ENCODE peak calls at places on chromosomes 5 and 9, in nine cellular contexts. Z is body of pancreas, S is sigmoid colon, L is A549, Q is HCT116, O is testis, B is Peyer's patch, X is IMR-90, J is esophagus squamous epithelium. T is an unnamed sample.

GRCh38 chr5:122332589-122333555 is 20.8 kb downstream of the SNCAIP start:
- DNase-seq in O (no peak), B (no peak), L (no peak), S (no peak), X (no peak), Z (no peak), J (no peak), Q (no peak), T (no peak)

GRCh38 chr9:128124873-128125574 is 2.5 kb downstream of the PTGES2 start:
- DNase-seq in S (peak; percentile 80), L (peak; percentile 80), J (no peak), Q (peak; percentile 46), X (peak; percentile 45), O (peak; percentile 82), B (peak; percentile 82), Z (peak; percentile 64), T (peak; percentile 78)

GRCh38 chr9:92775466-92775865 is 10.8 kb upstream of the BICD2 start:
- DNase-seq in X (no peak), Q (no peak), S (no peak), B (no peak), J (no peak), O (no peak), Z (no peak), L (no peak), T (no peak)

GRCh38 chr9:35604578-35605335 is at the start of gene TESK1:
- DNase-seq in Z (peak; percentile 84), Q (peak; percentile 48), X (peak; percentile 34), S (peak; percentile 86), L (peak; percentile 87), J (no peak), B (peak; percentile 91), O (peak; percentile 76), T (peak; percentile 81)

GRCh38 chr9:120841930-120842684 is 615 bp downstream of the PSMD5 start:
- DNase-seq in L (no peak), S (no peak), Q (no peak), O (no peak), X (peak; percentile 5), B (no peak), J (no peak), Z (no peak), T (no peak)

GRCh38 chr9:21527579-21527978 is 45.5 kb upstream of the IFNE start:
- DNase-seq in Q (no peak), B (no peak), Z (no peak), L (no peak), X (no peak), J (no peak), S (no peak), O (no peak), T (no peak)

GRCh38 chr9:128456613-128457061 is 831 bp downstream of the ODF2 start:
- DNase-seq in L (peak; percentile 70), O (peak; percentile 82), Z (peak; percentile 60), X (peak; percentile 58), Q (peak; percentile 28), B (peak; percentile 74), S (peak; percentile 86), J (no peak), T (peak; percentile 68)

GRCh38 chr5:167378894-167379723 is 912.3 kb upstream of the WWC1 start:
- DNase-seq in S (no peak), B (no peak), Q (no peak), J (no peak), L (no peak), Z (peak; percentile 28), O (no peak), X (no peak), T (no peak)

GRCh38 chr5:59656351-59657254 is 236.9 kb downstream of the PDE4D start:
- DNase-seq in B (no peak), Q (no peak), Z (no peak), X (no peak), S (no peak), L (no peak), O (no peak), J (no peak), T (no peak)

GRCh38 chr9:97307091-97307490 is 368 bp upstream of the CCDC180 start:
- DNase-seq in Z (peak; percentile 85), X (peak; percentile 57), Q (no peak), B (peak; percentile 82), L (no peak), O (peak; percentile 85), J (no peak), S (no peak), T (peak; percentile 79)

GRCh38 chr5:112649882-112650281 is 87.8 kb upstream of the APC start:
- DNase-seq in J (no peak), B (peak; percentile 61), X (no peak), Q (no peak), Z (peak; percentile 85), S (no peak), L (peak; percentile 5), O (no peak), T (no peak)

GRCh38 chr9:111222757-111223156 is 107.3 kb downstream of the OR2K2 start:
- DNase-seq in O (no peak), L (no peak), B (no peak), Z (no peak), S (no peak), Q (no peak), J (no peak), X (no peak), T (no peak)

GRCh38 chr9:99140685-99141314 is 35.9 kb downstream of the TGFBR1 start:
- DNase-seq in J (no peak), O (peak; percentile 54), B (no peak), S (peak; percentile 78), Q (peak; percentile 21), L (peak; percentile 57), X (peak; percentile 67), Z (peak; percentile 32), T (peak; percentile 11)

GRCh38 chr9:13443380-13444271 is 164.1 kb upstream of the MPDZ start:
- DNase-seq in L (no peak), B (no peak), X (no peak), J (no peak), Q (no peak), Z (no peak), S (no peak), O (peak; percentile 22), T (no peak)

GRCh38 chr9:13446261-13446660 is 166.8 kb upstream of the MPDZ start:
- DNase-seq in Z (no peak), S (no peak), X (no peak), O (no peak), B (no peak), L (no peak), Q (no peak), J (no peak), T (no peak)

GRCh38 chr9:13444272-13444608 is 164.7 kb upstream of the MPDZ start:
- DNase-seq in B (no peak), X (no peak), Z (no peak), L (no peak), Q (no peak), O (no peak), J (no peak), S (no peak), T (no peak)

GRCh38 chr9:13445123-13445522 is 165.6 kb upstream of the MPDZ start:
- DNase-seq in O (no peak), L (no peak), B (no peak), Z (no peak), Q (no peak), J (no peak), S (no peak), X (no peak), T (no peak)

DNA sequence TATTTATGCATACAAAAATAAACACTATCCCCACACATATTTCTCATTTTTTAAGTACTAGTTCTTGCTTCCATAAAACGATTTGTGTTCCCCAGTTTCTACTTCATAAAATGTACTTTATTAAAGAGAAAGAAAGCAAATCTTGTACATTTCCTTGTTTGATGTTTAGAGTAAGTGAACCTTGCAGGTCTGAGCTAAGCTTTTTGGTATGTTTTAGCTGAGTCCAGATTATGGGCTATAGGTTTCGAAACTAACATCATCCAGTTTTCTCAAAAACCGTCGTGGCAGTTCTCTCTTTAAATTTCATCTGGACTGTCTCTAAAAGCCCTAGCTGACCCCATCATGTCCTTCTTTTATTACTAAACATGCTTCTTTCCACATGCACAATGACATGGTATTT is 165.2 kb upstream of the MPDZ start:
- DNase-seq in J (no peak), O (no peak), Q (no peak), X (no peak), B (no peak), L (no peak), S (no peak), Z (no peak), T (no peak)
- TF ChIP-seq POLR2A in J (no peak), O (no peak), Q (no peak), X (no peak), B (no peak), L (no peak), S (no peak), Z (no peak), T (no peak)

GRCh38 chr5:100900796-100901731 is 2.0 kb downstream of the ST8SIA4 start:
- DNase-seq in S (peak; percentile 79), J (peak; percentile 47), O (peak; percentile 56), L (peak; percentile 65), Q (no peak), Z (peak; percentile 37), B (peak; percentile 67), X (peak; percentile 15), T (peak; percentile 36)
- TF ChIP-seq POLR2A in S (no peak), J (peak; percentile 60), O (no peak), L (peak; percentile 21), Q (no peak), Z (peak; percentile 24), B (no peak), X (no peak), T (no peak)

DNA sequence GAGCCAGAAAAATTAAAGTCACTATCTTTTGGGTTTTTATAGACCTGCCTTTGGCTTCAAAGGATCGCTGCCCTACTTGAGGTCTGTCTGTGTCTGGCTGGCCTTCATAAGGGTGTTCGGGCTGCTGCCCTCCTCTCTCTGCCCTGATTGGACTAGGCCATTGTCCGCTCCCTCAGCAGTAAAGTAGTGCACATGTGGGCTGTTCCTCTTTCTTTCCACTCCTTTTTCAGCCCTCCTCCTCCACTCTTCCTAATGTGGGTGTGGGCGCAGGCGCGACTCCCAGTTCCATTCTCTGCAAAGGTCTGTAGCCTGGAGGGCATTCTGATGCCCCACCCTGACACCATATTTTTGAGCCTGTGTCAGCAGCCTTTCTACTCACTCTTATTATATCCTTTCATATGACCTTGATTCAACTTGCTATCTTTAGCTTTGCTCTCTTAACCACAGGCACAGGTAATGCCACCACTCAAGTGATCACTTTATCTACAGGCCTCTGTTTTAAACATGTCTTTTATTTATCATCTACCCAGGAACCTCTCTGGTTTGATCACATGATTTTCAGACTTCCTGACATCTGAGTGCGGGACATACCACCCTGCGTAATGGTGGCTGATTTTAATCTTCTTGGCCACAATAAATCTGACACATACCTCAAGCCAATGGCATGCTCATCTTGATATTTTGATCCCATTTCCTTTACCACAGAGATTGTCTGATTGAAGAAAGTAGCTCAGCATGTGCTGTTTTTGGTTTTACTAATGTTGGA is 144.5 kb downstream of the AOPEP start:
- DNase-seq in X (no peak), J (no peak), O (no peak), Q (no peak), Z (no peak), L (peak; percentile 73), S (no peak), B (no peak), T (no peak)
- TF ChIP-seq POLR2A in X (no peak), J (no peak), O (no peak), Q (no peak), Z (no peak), L (no peak), S (no peak), B (no peak), T (no peak)

DNA sequence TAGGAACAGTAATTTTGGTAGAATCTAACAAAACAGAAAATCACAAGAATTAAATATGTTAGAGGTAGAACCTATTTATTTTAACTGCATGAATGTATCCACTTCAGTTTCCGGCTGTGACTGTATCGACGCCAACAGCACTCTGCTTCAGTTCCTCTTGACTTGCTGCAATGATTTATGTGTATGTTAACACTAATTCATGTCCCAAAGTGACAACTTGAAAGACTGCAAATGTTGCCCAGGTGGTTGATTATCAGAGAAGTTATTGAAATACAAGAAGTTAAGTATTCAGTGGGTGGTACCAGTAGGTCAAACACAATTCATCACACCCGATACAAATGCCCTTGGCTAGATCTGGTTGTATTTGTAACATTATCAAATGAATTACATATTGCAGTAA is 622.6 kb upstream of the CDH18 start:
- DNase-seq in X (no peak), B (no peak), J (no peak), S (no peak), O (no peak), L (no peak), Z (no peak), Q (no peak), T (no peak)
- TF ChIP-seq POLR2A in X (no peak), B (no peak), J (no peak), S (no peak), O (no peak), L (no peak), Z (no peak), Q (no peak), T (no peak)